ENCODE peak calls at places on chromosomes 6 and 20, in four cellular contexts. I is K562, T is HepG2, N is GM12878. R is an unnamed sample.

GRCh38 chr20:63115651-63116411 is 100.1 kb downstream of the YTHDF1 start:
- DNase-seq in I (no peak), T (no peak), N (no peak), R (no peak)

GRCh38 chr6:163461696-163462095 is 47.2 kb downstream of the QKI start:
- DNase-seq in N (no peak), I (no peak), T (no peak), R (no peak)

GRCh38 chr6:15595461-15596173 is 67.2 kb downstream of the DTNBP1 start:
- DNase-seq in T (no peak), N (no peak), I (no peak), R (no peak)

GRCh38 chr20:57445298-57445697 is 54.1 kb downstream of the RBM38 start:
- DNase-seq in T (no peak), I (no peak), N (no peak), R (no peak)

GRCh38 chr20:17761612-17762011 is 61.8 kb downstream of the BANF2 start:
- DNase-seq in T (no peak), I (no peak), N (no peak), R (peak)

GRCh38 chr20:32062776-32063170 is 10.7 kb downstream of the HCK start:
- DNase-seq in T (no peak), N (peak), I (no peak), R (no peak)

GRCh38 chr20:33915726-33916331 is 77.9 kb upstream of the RALY start:
- DNase-seq in I (peak), T (peak), N (no peak), R (peak)

GRCh38 chr20:63449796-63450730 is 22.4 kb downstream of the KCNQ2 start:
- DNase-seq in N (no peak), I (peak), T (no peak), R (no peak)

GRCh38 chr6:42963855-42964605 is 3.5 kb downstream of the GNMT start:
- DNase-seq in T (peak), N (no peak), I (peak), R (no peak)

GRCh38 chr20:50930139-50931047 is 844 bp downstream of the ADNP start:
- DNase-seq in T (no peak), N (no peak), I (peak), R (no peak)

GRCh38 chr20:33731693-33732165 is at the start of gene ZNF341:
- DNase-seq in N (peak), T (peak), I (peak), R (peak)

GRCh38 chr6:118284736-118285360 is 263.2 kb upstream of the PLN start:
- DNase-seq in N (no peak), I (no peak), T (no peak), R (no peak)

GRCh38 chr6:143187173-143187908 is 126.7 kb downstream of the AIG1 start:
- DNase-seq in N (no peak), T (no peak), I (no peak), R (no peak)

GRCh38 chr6:137874204-137875001 is 7.3 kb downstream of the TNFAIP3 start:
- DNase-seq in N (no peak), T (no peak), I (no peak), R (no peak)

GRCh38 chr6:56714982-56715456 is 72.3 kb upstream of the DST start:
- DNase-seq in N (no peak), T (peak), I (no peak), R (peak)

GRCh38 chr6:18022398-18023231 is 35.2 kb upstream of the KIF13A start:
- DNase-seq in N (no peak), T (no peak), I (no peak), R (no peak)

GRCh38 chr6:18595774-18596528 is 208.8 kb downstream of the RNF144B start:
- DNase-seq in N (no peak), T (peak), I (peak), R (peak)

GRCh38 chr6:146546440-146546839 is 2.8 kb downstream of the RAB32 start:
- DNase-seq in N (no peak), I (no peak), T (peak), R (no peak)

GRCh38 chr20:46709459-46710148 is at the start of gene SLC2A10:
- DNase-seq in I (peak), T (peak), N (no peak), R (no peak)

GRCh38 chr6:37741757-37742400 is 44.2 kb upstream of the MDGA1 start:
- DNase-seq in I (peak), T (peak), N (no peak), R (no peak)

GRCh38 chr6:4403828-4404227 is 268.5 kb upstream of the ECI2 start:
- DNase-seq in T (no peak), I (no peak), N (no peak), R (no peak)
- H2AFZ ChIP-seq in T (no peak), I (no peak), N (no peak), R (no peak)

DNA sequence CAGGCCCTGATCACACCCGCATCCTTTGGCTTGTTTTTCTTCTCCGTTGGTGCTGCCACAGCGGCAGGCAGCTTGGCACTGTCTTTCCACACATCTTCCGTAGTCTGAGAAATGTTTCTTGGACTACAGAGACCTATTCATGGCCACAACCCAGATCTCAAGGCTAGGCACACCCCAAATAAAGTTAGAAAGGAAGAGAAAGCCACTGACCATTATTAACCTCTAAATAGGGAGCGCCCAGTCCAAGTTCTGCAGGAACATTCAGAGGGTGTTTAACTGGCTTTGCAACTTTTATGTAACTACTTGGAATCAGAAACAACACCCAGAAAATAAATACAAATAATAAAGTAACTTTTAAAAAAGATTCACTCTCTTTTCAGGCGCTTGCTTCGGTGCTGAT is 124.8 kb upstream of the NEDD9 start:
- DNase-seq in T (no peak), I (no peak), N (no peak), R (no peak)
- TF ChIP-seq ZBTB33 in T (no peak), I (no peak), N (no peak), R (no peak)

GRCh38 chr6:131132360-131132759 is 2.9 kb upstream of the AKAP7 start:
- DNase-seq in N (no peak), I (no peak), T (no peak), R (no peak)

GRCh38 chr6:131136021-131136847 is 967 bp downstream of the AKAP7 start:
- DNase-seq in T (peak), I (no peak), N (no peak), R (no peak)

GRCh38 chr6:131134220-131134831 is 941 bp upstream of the AKAP7 start:
- DNase-seq in I (no peak), N (no peak), T (no peak), R (no peak)

GRCh38 chr6:131134950-131135243 is 370 bp upstream of the AKAP7 start:
- DNase-seq in T (no peak), I (no peak), N (no peak), R (no peak)

GRCh38 chr6:131135244-131136020 is at the start of gene AKAP7:
- DNase-seq in T (peak), I (peak), N (no peak), R (peak)
- TF ChIP-seq POLR2A in T (peak), I (peak), N (no peak), R (no peak)

GRCh38 chr20:25300496-25301170 is 52.7 kb downstream of the PYGB start:
- DNase-seq in T (no peak), I (no peak), N (no peak), R (no peak)

GRCh38 chr20:25303292-25304024 is 55.6 kb downstream of the PYGB start:
- DNase-seq in T (no peak), N (no peak), I (no peak), R (no peak)

GRCh38 chr20:25299801-25300200 is 51.9 kb downstream of the PYGB start:
- DNase-seq in I (no peak), T (no peak), N (no peak), R (no peak)

GRCh38 chr20:25302596-25302995 is 54.7 kb downstream of the PYGB start:
- DNase-seq in T (no peak), I (no peak), N (no peak), R (no peak)

DNA sequence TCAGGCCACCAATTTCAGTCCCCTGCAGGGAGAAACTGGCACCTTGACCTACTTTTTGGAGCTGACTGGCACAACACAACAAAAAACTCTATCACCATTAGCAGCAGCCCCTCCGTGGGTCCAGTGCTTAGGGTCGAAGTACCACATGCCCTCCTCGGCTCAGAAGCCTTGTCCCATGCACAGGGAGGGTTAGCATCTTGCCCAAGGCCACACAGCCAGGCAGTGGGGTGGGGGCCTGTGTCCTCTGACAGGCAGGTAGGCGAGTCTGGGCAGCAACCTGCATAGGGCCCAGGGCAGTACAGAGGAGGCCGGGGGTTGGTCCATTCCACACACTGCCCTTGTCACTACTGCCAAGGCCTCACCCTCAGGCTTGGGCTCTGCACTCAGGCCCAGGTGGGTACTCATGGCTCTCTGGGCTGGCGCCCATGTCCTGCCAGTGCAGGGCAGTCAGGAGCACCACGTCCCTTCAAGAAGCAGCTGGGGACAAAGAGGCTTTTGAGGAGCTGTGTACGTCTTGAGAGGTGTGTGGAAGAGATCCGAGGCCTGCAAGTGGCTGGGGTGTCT is 53.6 kb downstream of the PYGB start:
- DNase-seq in T (no peak), N (no peak), I (no peak), R (no peak)
- H2AFZ ChIP-seq in T (no peak), N (no peak), I (no peak), R (no peak)

GRCh38 chr20:24913076-24913628 is 35.9 kb upstream of the CST7 start:
- DNase-seq in N (no peak), T (no peak), I (no peak), R (no peak)
- TF ChIP-seq ZBTB33 in N (no peak), T (no peak), I (no peak), R (no peak)

GRCh38 chr6:7252390-7252789 is 60.6 kb downstream of the SSR1 start:
- DNase-seq in I (no peak), T (no peak), N (no peak), R (no peak)
- TF ChIP-seq POLR2A in I (peak), T (no peak), N (peak), R (no peak)

DNA sequence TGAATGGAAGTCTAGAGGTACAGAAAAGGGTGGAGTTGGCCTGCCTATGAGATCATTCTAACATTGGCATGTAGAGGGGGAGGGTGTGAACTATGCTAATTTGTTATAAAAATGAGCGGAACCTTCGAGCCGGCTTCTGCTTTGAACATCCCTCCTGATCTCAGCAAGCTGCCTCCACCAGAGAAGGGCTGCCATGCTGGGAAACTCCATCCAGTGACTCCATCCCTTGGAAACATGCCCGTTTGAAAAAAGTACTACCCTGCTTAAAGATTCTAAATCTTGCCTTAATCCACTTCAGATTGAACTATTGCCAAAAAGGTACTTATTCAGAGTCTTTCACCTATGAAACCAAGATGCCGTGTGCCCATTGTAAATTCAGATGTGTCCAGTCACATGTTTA is 43.6 kb upstream of the TMEM170B start:
- DNase-seq in N (no peak), T (no peak), I (no peak), R (no peak)
- H2AFZ ChIP-seq in N (peak), T (no peak), I (no peak), R (no peak)

GRCh38 chr6:152313542-152314482 is 323.4 kb downstream of the SYNE1 start:
- DNase-seq in I (no peak), T (peak), N (no peak), R (no peak)
- TF ChIP-seq ZBTB33 in I (no peak), T (no peak), N (no peak), R (no peak)